ENCODE peak calls at places on chromosomes 2 and 18, in nine cellular contexts. One of them, this sample, is unnamed.

GRCh38 chr2:55771612-55772011 is 78.0 kb upstream of the PNPT1 start:
- DNase-seq in AG04450: no peak
- DNase-seq in GM12878: no peak
- DNase-seq in SK-N-SH: peak; percentile 26
- DNase-seq in uterus: no peak
- DNase-seq in body of pancreas: no peak
- DNase-seq in endothelial cell of umbilical vein: peak; percentile 66
- DNase-seq in kidney epithelial cell: no peak
- DNase-seq in CD8-positive, alpha-beta T cell: no peak
- DNase-seq in this sample: no peak

GRCh38 chr2:72561621-72562318 is 264.1 kb downstream of the EXOC6B start:
- DNase-seq in body of pancreas: no peak
- DNase-seq in AG04450: peak; percentile 34
- DNase-seq in endothelial cell of umbilical vein: peak; percentile 78
- DNase-seq in CD8-positive, alpha-beta T cell: no peak
- DNase-seq in GM12878: no peak
- DNase-seq in SK-N-SH: no peak
- DNase-seq in kidney epithelial cell: no peak
- DNase-seq in uterus: no peak
- DNase-seq in this sample: no peak

GRCh38 chr2:30641765-30642341 is 165.4 kb downstream of the CAPN13 start:
- DNase-seq in body of pancreas: no peak
- DNase-seq in CD8-positive, alpha-beta T cell: no peak
- DNase-seq in kidney epithelial cell: no peak
- DNase-seq in uterus: no peak
- DNase-seq in GM12878: no peak
- DNase-seq in AG04450: no peak
- DNase-seq in endothelial cell of umbilical vein: no peak
- DNase-seq in SK-N-SH: no peak
- DNase-seq in this sample: no peak

GRCh38 chr2:220336771-220337170 is 709.3 kb downstream of the SLC4A3 start:
- DNase-seq in CD8-positive, alpha-beta T cell: no peak
- DNase-seq in body of pancreas: no peak
- DNase-seq in AG04450: no peak
- DNase-seq in endothelial cell of umbilical vein: no peak
- DNase-seq in SK-N-SH: no peak
- DNase-seq in uterus: no peak
- DNase-seq in kidney epithelial cell: no peak
- DNase-seq in GM12878: no peak
- DNase-seq in this sample: no peak

GRCh38 chr2:112073875-112074274 is 18.8 kb downstream of the TMEM87B start:
- DNase-seq in SK-N-SH: no peak
- DNase-seq in kidney epithelial cell: no peak
- DNase-seq in AG04450: no peak
- DNase-seq in uterus: no peak
- DNase-seq in endothelial cell of umbilical vein: peak; percentile 30
- DNase-seq in GM12878: no peak
- DNase-seq in body of pancreas: no peak
- DNase-seq in CD8-positive, alpha-beta T cell: no peak
- DNase-seq in this sample: no peak

GRCh38 chr2:86064006-86064405 is 41.7 kb downstream of the POLR1A start:
- DNase-seq in kidney epithelial cell: peak; percentile 41
- DNase-seq in uterus: no peak
- DNase-seq in SK-N-SH: no peak
- DNase-seq in GM12878: no peak
- DNase-seq in body of pancreas: no peak
- DNase-seq in CD8-positive, alpha-beta T cell: no peak
- DNase-seq in AG04450: no peak
- DNase-seq in endothelial cell of umbilical vein: no peak
- DNase-seq in this sample: no peak

GRCh38 chr2:227703961-227704360 is 13.9 kb downstream of the SLC19A3 start:
- DNase-seq in body of pancreas: no peak
- DNase-seq in kidney epithelial cell: no peak
- DNase-seq in GM12878: no peak
- DNase-seq in endothelial cell of umbilical vein: no peak
- DNase-seq in uterus: no peak
- DNase-seq in AG04450: no peak
- DNase-seq in SK-N-SH: no peak
- DNase-seq in CD8-positive, alpha-beta T cell: no peak
- DNase-seq in this sample: no peak

GRCh38 chr2:111053825-111054490 is 66.8 kb upstream of the BCL2L11 start:
- DNase-seq in kidney epithelial cell: no peak
- DNase-seq in uterus: no peak
- DNase-seq in GM12878: no peak
- DNase-seq in AG04450: no peak
- DNase-seq in SK-N-SH: no peak
- DNase-seq in body of pancreas: no peak
- DNase-seq in CD8-positive, alpha-beta T cell: no peak
- DNase-seq in endothelial cell of umbilical vein: no peak
- DNase-seq in this sample: no peak

GRCh38 chr18:5107990-5108389 is 89.1 kb downstream of the AKAIN1 start:
- DNase-seq in endothelial cell of umbilical vein: no peak
- DNase-seq in uterus: no peak
- DNase-seq in AG04450: no peak
- DNase-seq in CD8-positive, alpha-beta T cell: no peak
- DNase-seq in body of pancreas: no peak
- DNase-seq in kidney epithelial cell: no peak
- DNase-seq in SK-N-SH: no peak
- DNase-seq in GM12878: no peak
- DNase-seq in this sample: no peak

GRCh38 chr18:5104246-5104645 is 92.8 kb downstream of the AKAIN1 start:
- DNase-seq in body of pancreas: no peak
- DNase-seq in GM12878: no peak
- DNase-seq in AG04450: no peak
- DNase-seq in endothelial cell of umbilical vein: no peak
- DNase-seq in uterus: no peak
- DNase-seq in SK-N-SH: no peak
- DNase-seq in kidney epithelial cell: no peak
- DNase-seq in CD8-positive, alpha-beta T cell: no peak
- DNase-seq in this sample: no peak

GRCh38 chr18:5106730-5107129 is 90.3 kb downstream of the AKAIN1 start:
- DNase-seq in CD8-positive, alpha-beta T cell: no peak
- DNase-seq in AG04450: no peak
- DNase-seq in kidney epithelial cell: no peak
- DNase-seq in GM12878: no peak
- DNase-seq in SK-N-SH: no peak
- DNase-seq in uterus: no peak
- DNase-seq in body of pancreas: no peak
- DNase-seq in endothelial cell of umbilical vein: no peak
- DNase-seq in this sample: peak; percentile 1

GRCh38 chr18:5103693-5104092 is 93.4 kb downstream of the AKAIN1 start:
- DNase-seq in GM12878: no peak
- DNase-seq in kidney epithelial cell: no peak
- DNase-seq in CD8-positive, alpha-beta T cell: no peak
- DNase-seq in body of pancreas: no peak
- DNase-seq in endothelial cell of umbilical vein: no peak
- DNase-seq in SK-N-SH: no peak
- DNase-seq in AG04450: no peak
- DNase-seq in uterus: no peak
- DNase-seq in this sample: no peak

GRCh38 chr18:5103286-5103685 is 93.8 kb downstream of the AKAIN1 start:
- DNase-seq in CD8-positive, alpha-beta T cell: no peak
- DNase-seq in endothelial cell of umbilical vein: no peak
- DNase-seq in body of pancreas: no peak
- DNase-seq in kidney epithelial cell: no peak
- DNase-seq in SK-N-SH: no peak
- DNase-seq in AG04450: no peak
- DNase-seq in GM12878: no peak
- DNase-seq in uterus: no peak
- DNase-seq in this sample: no peak
- TF ChIP-seq CTCF in CD8-positive, alpha-beta T cell: peak; percentile 34
- TF ChIP-seq CTCF in endothelial cell of umbilical vein: no peak
- TF ChIP-seq CTCF in body of pancreas: no peak
- TF ChIP-seq CTCF in kidney epithelial cell: no peak
- TF ChIP-seq CTCF in SK-N-SH: no peak
- TF ChIP-seq CTCF in AG04450: no peak
- TF ChIP-seq CTCF in GM12878: no peak
- TF ChIP-seq CTCF in uterus: no peak
- TF ChIP-seq CTCF in this sample: no peak

GRCh38 chr2:2156881-2157280 is 174.2 kb downstream of the MYT1L start:
- DNase-seq in body of pancreas: no peak
- DNase-seq in SK-N-SH: no peak
- DNase-seq in AG04450: no peak
- DNase-seq in endothelial cell of umbilical vein: no peak
- DNase-seq in uterus: no peak
- DNase-seq in CD8-positive, alpha-beta T cell: no peak
- DNase-seq in GM12878: no peak
- DNase-seq in kidney epithelial cell: no peak
- DNase-seq in this sample: no peak

GRCh38 chr2:2157400-2157799 is 173.7 kb downstream of the MYT1L start:
- DNase-seq in AG04450: no peak
- DNase-seq in body of pancreas: no peak
- DNase-seq in GM12878: no peak
- DNase-seq in CD8-positive, alpha-beta T cell: no peak
- DNase-seq in endothelial cell of umbilical vein: no peak
- DNase-seq in kidney epithelial cell: no peak
- DNase-seq in SK-N-SH: no peak
- DNase-seq in uterus: no peak
- DNase-seq in this sample: no peak

GRCh38 chr2:2159336-2159735 is 171.7 kb downstream of the MYT1L start:
- DNase-seq in CD8-positive, alpha-beta T cell: no peak
- DNase-seq in body of pancreas: no peak
- DNase-seq in uterus: no peak
- DNase-seq in SK-N-SH: no peak
- DNase-seq in GM12878: no peak
- DNase-seq in endothelial cell of umbilical vein: no peak
- DNase-seq in kidney epithelial cell: no peak
- DNase-seq in AG04450: no peak
- DNase-seq in this sample: no peak

GRCh38 chr2:2158176-2158826 is 172.8 kb downstream of the MYT1L start:
- DNase-seq in SK-N-SH: no peak
- DNase-seq in uterus: no peak
- DNase-seq in GM12878: no peak
- DNase-seq in kidney epithelial cell: no peak
- DNase-seq in CD8-positive, alpha-beta T cell: no peak
- DNase-seq in endothelial cell of umbilical vein: no peak
- DNase-seq in AG04450: no peak
- DNase-seq in body of pancreas: no peak
- DNase-seq in this sample: no peak

DNA sequence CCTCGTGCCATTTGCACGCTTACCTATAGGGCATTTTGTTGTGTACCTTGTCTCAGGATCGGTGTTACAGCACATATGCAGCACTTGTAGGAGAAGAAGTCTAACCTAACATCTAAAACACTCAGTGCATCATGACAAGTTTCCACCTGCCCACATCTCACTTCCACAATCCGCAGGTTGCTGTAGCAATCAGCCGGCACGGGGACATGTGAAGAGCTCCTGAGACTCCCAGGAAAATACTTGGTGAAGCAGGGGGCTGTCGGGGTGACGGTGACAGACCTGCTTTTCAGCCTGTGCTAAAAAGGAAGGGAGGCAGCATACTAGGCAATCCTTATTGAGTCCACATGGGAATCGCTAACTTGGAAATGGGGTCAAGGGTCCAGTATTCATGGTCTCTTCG is 172.2 kb downstream of the MYT1L start:
- DNase-seq in SK-N-SH: no peak
- DNase-seq in CD8-positive, alpha-beta T cell: no peak
- DNase-seq in body of pancreas: no peak
- DNase-seq in endothelial cell of umbilical vein: no peak
- DNase-seq in AG04450: no peak
- DNase-seq in GM12878: no peak
- DNase-seq in kidney epithelial cell: no peak
- DNase-seq in uterus: no peak
- DNase-seq in this sample: no peak
- H3K27me3 ChIP-seq in SK-N-SH: no peaks in the 10 kb centered on the region
- H3K27me3 ChIP-seq in CD8-positive, alpha-beta T cell: no peaks in the 10 kb centered on the region
- H3K27me3 ChIP-seq in body of pancreas: no peaks in the 10 kb centered on the region
- H3K27me3 ChIP-seq in endothelial cell of umbilical vein: no peaks in the 10 kb centered on the region
- H3K27me3 ChIP-seq in AG04450: no peaks in the 10 kb centered on the region
- H3K27me3 ChIP-seq in GM12878: no peaks in the 10 kb centered on the region
- H3K27me3 ChIP-seq in kidney epithelial cell: no peaks in the 10 kb centered on the region
- H3K27me3 ChIP-seq in uterus: no peaks in the 10 kb centered on the region
- H3K27me3 ChIP-seq in this sample: no peaks in the 10 kb centered on the region

GRCh38 chr18:13809025-13809384 is 14.9 kb upstream of the MC5R start:
- DNase-seq in GM12878: no peak
- DNase-seq in AG04450: no peak
- DNase-seq in body of pancreas: peak; percentile 53
- DNase-seq in endothelial cell of umbilical vein: no peak
- DNase-seq in CD8-positive, alpha-beta T cell: no peak
- DNase-seq in kidney epithelial cell: no peak
- DNase-seq in SK-N-SH: no peak
- DNase-seq in uterus: no peak
- DNase-seq in this sample: no peak
- H3K4me3 ChIP-seq in GM12878: no peak overlapping the region
- H3K4me3 ChIP-seq in AG04450: no peak overlapping the region
- H3K4me3 ChIP-seq in body of pancreas: no peak overlapping the region
- H3K4me3 ChIP-seq in endothelial cell of umbilical vein: no peak overlapping the region
- H3K4me3 ChIP-seq in CD8-positive, alpha-beta T cell: no peak overlapping the region
- H3K4me3 ChIP-seq in kidney epithelial cell: no peak overlapping the region
- H3K4me3 ChIP-seq in SK-N-SH: no peak overlapping the region
- H3K4me3 ChIP-seq in uterus: no peak overlapping the region
- H3K4me3 ChIP-seq in this sample: no peak overlapping the region

GRCh38 chr2:68837861-68838341 is 33.3 kb downstream of the BMP10 start:
- DNase-seq in CD8-positive, alpha-beta T cell: no peak
- DNase-seq in endothelial cell of umbilical vein: no peak
- DNase-seq in uterus: no peak
- DNase-seq in GM12878: peak; percentile 21
- DNase-seq in SK-N-SH: no peak
- DNase-seq in AG04450: peak; percentile 47
- DNase-seq in kidney epithelial cell: no peak
- DNase-seq in body of pancreas: no peak
- DNase-seq in this sample: peak; percentile 64

GRCh38 chr2:68839260-68839833 is 31.9 kb downstream of the BMP10 start:
- DNase-seq in kidney epithelial cell: no peak
- DNase-seq in endothelial cell of umbilical vein: no peak
- DNase-seq in CD8-positive, alpha-beta T cell: no peak
- DNase-seq in GM12878: no peak
- DNase-seq in uterus: no peak
- DNase-seq in body of pancreas: peak; percentile 18
- DNase-seq in SK-N-SH: peak; percentile 24
- DNase-seq in AG04450: no peak
- DNase-seq in this sample: no peak

GRCh38 chr2:68835636-68836035 is 35.6 kb downstream of the BMP10 start:
- DNase-seq in SK-N-SH: no peak
- DNase-seq in uterus: no peak
- DNase-seq in CD8-positive, alpha-beta T cell: no peak
- DNase-seq in GM12878: no peak
- DNase-seq in endothelial cell of umbilical vein: no peak
- DNase-seq in AG04450: no peak
- DNase-seq in body of pancreas: no peak
- DNase-seq in kidney epithelial cell: no peak
- DNase-seq in this sample: no peak

GRCh38 chr2:68838641-68839040 is 32.6 kb downstream of the BMP10 start:
- DNase-seq in body of pancreas: no peak
- DNase-seq in kidney epithelial cell: no peak
- DNase-seq in CD8-positive, alpha-beta T cell: no peak
- DNase-seq in GM12878: no peak
- DNase-seq in AG04450: no peak
- DNase-seq in endothelial cell of umbilical vein: no peak
- DNase-seq in SK-N-SH: no peak
- DNase-seq in uterus: no peak
- DNase-seq in this sample: no peak

DNA sequence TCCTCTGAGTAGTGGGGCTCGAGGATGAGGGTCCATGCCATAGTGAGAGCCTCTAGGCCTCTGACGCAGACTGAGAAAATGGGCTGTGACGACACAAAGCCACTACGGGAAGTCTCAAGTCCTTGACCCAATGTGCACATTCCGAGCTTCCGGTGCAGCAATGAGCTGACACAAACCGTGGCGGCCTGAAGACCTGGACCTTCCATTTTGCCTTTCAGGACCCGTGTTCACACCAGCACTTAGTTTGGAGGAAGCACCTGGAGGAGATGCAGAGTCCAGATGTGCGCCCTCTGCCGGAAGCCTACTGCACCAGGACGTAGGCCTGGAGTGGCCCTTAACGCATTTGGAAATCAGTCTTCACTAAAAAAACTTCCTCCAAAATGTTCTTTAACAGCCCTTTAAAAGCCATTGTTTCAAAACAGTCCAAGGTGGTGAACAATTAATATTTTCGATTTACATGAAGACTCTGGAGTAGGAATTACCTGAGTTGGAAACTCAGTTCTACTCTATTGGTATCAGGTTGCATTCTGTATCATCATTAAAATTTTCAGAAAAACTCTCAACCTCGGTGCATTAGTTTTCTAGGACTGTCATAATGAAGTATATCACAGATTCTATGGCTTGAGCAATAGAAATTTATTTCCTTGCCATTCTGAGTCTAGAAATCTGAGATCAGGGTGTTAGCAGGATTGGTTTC is 33.9 kb downstream of the BMP10 start:
- DNase-seq in SK-N-SH: no peak
- DNase-seq in CD8-positive, alpha-beta T cell: peak; percentile 83
- DNase-seq in GM12878: peak; percentile 13
- DNase-seq in AG04450: no peak
- DNase-seq in kidney epithelial cell: no peak
- DNase-seq in endothelial cell of umbilical vein: peak; percentile 73
- DNase-seq in body of pancreas: peak; percentile 80
- DNase-seq in uterus: peak; percentile 46
- DNase-seq in this sample: peak; percentile 47
- TF ChIP-seq CTCF in SK-N-SH: no peak
- TF ChIP-seq CTCF in CD8-positive, alpha-beta T cell: peak; percentile 82
- TF ChIP-seq CTCF in GM12878: peak; percentile 84
- TF ChIP-seq CTCF in AG04450: peak; percentile 65
- TF ChIP-seq CTCF in kidney epithelial cell: peak; percentile 61
- TF ChIP-seq CTCF in endothelial cell of umbilical vein: peak; percentile 69
- TF ChIP-seq CTCF in body of pancreas: no peak
- TF ChIP-seq CTCF in uterus: peak; percentile 57
- TF ChIP-seq CTCF in this sample: peak; percentile 83